ENCODE peak calls at places on chromosomes 5 and 9, in four cellular contexts. W is neuronal stem cell, A is H9, C is IMR-90. P is an unnamed sample.

GRCh38 chr9:82891321-82891720 is 171.6 kb downstream of the RASEF start:
- DNase-seq in W (no peak), C (no peak), A (no peak), P (peak; percentile 32)

GRCh38 chr9:18269561-18269960 is 204.4 kb upstream of the ADAMTSL1 start:
- DNase-seq in W (no peak), A (no peak), C (no peak), P (no peak)

GRCh38 chr5:114789773-114790402 is 379.8 kb downstream of the TRIM36 start:
- DNase-seq in W (peak; percentile 31), C (no peak), A (no peak), P (peak; percentile 70)

GRCh38 chr9:33619666-33620404 is 95.8 kb downstream of the ANKRD18B start:
- DNase-seq in A (no peak), W (no peak), C (peak; percentile 97), P (peak; percentile 88)

GRCh38 chr9:97519441-97519970 is 18.0 kb downstream of the TMOD1 start:
- DNase-seq in C (no peak), A (no peak), W (no peak), P (no peak)

GRCh38 chr5:64147849-64148441 is 17.7 kb upstream of the RNF180 start:
- DNase-seq in W (peak; percentile 51), A (peak; percentile 61), C (peak; percentile 24), P (peak; percentile 77)

GRCh38 chr9:110623462-110624025 is 44.0 kb upstream of the SVEP1 start:
- DNase-seq in C (peak; percentile 70), W (peak; percentile 70), A (no peak), P (peak; percentile 66)

GRCh38 chr5:111494350-111494999 is 17.9 kb downstream of the STARD4 start:
- DNase-seq in A (no peak), C (peak; percentile 23), W (no peak), P (no peak)

GRCh38 chr5:95664204-95664786 is 17.7 kb downstream of the RFESD start:
- DNase-seq in C (peak; percentile 49), A (no peak), W (peak; percentile 11), P (peak; percentile 32)

GRCh38 chr9:16809912-16810610 is 60.4 kb downstream of the BNC2 start:
- DNase-seq in W (no peak), C (no peak), A (peak; percentile 99), P (peak; percentile 98)

GRCh38 chr5:149442563-149443182 is 63.6 kb upstream of the IL17B start:
- DNase-seq in C (peak; percentile 70), W (peak; percentile 56), A (peak; percentile 90), P (peak; percentile 81)

GRCh38 chr5:13567819-13568218 is 376.7 kb downstream of the DNAH5 start:
- DNase-seq in W (no peak), A (no peak), C (peak; percentile 72), P (peak; percentile 51)

GRCh38 chr5:124599048-124599973 is 147.1 kb downstream of the ZNF608 start:
- DNase-seq in C (peak; percentile 61), A (no peak), W (no peak), P (no peak)

GRCh38 chr5:170221319-170221718 is 11.5 kb upstream of the C5orf58 start:
- DNase-seq in W (peak; percentile 82), C (peak; percentile 6), A (no peak), P (peak; percentile 88)

GRCh38 chr5:2460098-2460497 is 291.4 kb downstream of the IRX2 start:
- DNase-seq in A (no peak), W (no peak), C (no peak), P (no peak)

GRCh38 chr9:121686930-121687541 is 35.6 kb downstream of the DAB2IP start:
- DNase-seq in W (peak; percentile 57), A (peak; percentile 86), C (peak; percentile 65), P (peak; percentile 85)

GRCh38 chr9:79572891-79573696 is 1.3 kb downstream of the TLE4 start:
- DNase-seq in A (peak; percentile 34), C (no peak), W (no peak), P (peak; percentile 27)

GRCh38 chr5:91136271-91136670 is 246.8 kb downstream of the ARRDC3 start:
- DNase-seq in W (no peak), A (no peak), C (peak; percentile 14), P (peak; percentile 31)

GRCh38 chr9:133701981-133702797 is 36.0 kb downstream of the SARDH start:
- DNase-seq in W (no peak), C (peak; percentile 15), A (no peak), P (peak; percentile 69)

GRCh38 chr5:72860499-72860898 is 44.0 kb downstream of the TNPO1 start:
- DNase-seq in A (no peak), W (no peak), C (peak; percentile 76), P (no peak)

GRCh38 chr5:72855821-72856220 is 39.4 kb downstream of the TNPO1 start:
- DNase-seq in W (no peak), C (no peak), A (no peak), P (no peak)

GRCh38 chr5:72854419-72854818 is 38.0 kb downstream of the TNPO1 start:
- DNase-seq in C (no peak), A (no peak), W (no peak), P (no peak)

GRCh38 chr5:72859127-72859526 is 42.7 kb downstream of the TNPO1 start:
- DNase-seq in C (no peak), A (no peak), W (no peak), P (no peak)

GRCh38 chr5:72857396-72857795 is 40.9 kb downstream of the TNPO1 start:
- DNase-seq in W (no peak), C (no peak), A (no peak), P (peak; percentile 24)
- H3K4me1 ChIP-seq in W (no peaks in the 10 kb centered on the region), C (peaks cover 8% of the 10 kb centered on the region), A (no peaks in the 10 kb centered on the region), P (no peaks in the 10 kb centered on the region)

GRCh38 chr9:96253059-96253696 is 48.8 kb downstream of the HSD17B3 start:
- DNase-seq in A (no peak), C (no peak), W (no peak), P (peak; percentile 36)

GRCh38 chr9:96256800-96257199 is 45.2 kb downstream of the HSD17B3 start:
- DNase-seq in A (peak; percentile 88), W (no peak), C (peak; percentile 11), P (peak; percentile 96)

GRCh38 chr9:96258967-96259366 is 43.0 kb downstream of the HSD17B3 start:
- DNase-seq in C (no peak), W (no peak), A (peak; percentile 85), P (peak; percentile 23)

GRCh38 chr9:96251451-96251850 is 50.5 kb downstream of the HSD17B3 start:
- DNase-seq in W (no peak), A (no peak), C (no peak), P (no peak)

DNA sequence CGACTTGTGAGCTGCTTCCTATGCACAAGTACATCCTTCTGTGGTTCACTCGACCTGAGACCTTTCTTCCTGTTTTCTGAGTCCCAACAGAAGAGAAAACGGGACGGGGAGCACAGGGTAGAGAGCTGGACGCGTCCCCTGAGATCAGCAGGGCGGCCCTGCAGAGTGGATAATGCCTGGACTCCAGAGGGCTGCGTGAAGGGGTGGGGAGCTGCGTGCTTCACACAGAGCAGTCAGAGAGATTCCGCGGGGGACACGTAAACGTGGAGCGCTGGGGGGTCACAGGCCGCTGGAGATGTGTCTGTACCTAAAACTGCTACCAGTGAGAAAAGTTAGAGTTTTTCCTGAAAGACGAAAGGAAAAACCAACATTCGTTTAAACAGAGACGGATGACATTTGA is 46.3 kb downstream of the HSD17B3 start:
- DNase-seq in W (no peak), C (no peak), A (no peak), P (no peak)
- H2BK5ac ChIP-seq in W (no peak overlapping the region), C (no peak overlapping the region), A (no peak overlapping the region), P (no peak overlapping the region)

GRCh38 chr5:35856186-35857003 is at the start of gene IL7R:
- DNase-seq in W (no peak), A (no peak), C (peak; percentile 79), P (no peak)
- H3K4me1 ChIP-seq in W (peaks cover 8% of the 10 kb centered on the region), A (peaks cover 8% of the 10 kb centered on the region), C (peaks cover 11% of the 10 kb centered on the region), P (no peaks in the 10 kb centered on the region)

DNA sequence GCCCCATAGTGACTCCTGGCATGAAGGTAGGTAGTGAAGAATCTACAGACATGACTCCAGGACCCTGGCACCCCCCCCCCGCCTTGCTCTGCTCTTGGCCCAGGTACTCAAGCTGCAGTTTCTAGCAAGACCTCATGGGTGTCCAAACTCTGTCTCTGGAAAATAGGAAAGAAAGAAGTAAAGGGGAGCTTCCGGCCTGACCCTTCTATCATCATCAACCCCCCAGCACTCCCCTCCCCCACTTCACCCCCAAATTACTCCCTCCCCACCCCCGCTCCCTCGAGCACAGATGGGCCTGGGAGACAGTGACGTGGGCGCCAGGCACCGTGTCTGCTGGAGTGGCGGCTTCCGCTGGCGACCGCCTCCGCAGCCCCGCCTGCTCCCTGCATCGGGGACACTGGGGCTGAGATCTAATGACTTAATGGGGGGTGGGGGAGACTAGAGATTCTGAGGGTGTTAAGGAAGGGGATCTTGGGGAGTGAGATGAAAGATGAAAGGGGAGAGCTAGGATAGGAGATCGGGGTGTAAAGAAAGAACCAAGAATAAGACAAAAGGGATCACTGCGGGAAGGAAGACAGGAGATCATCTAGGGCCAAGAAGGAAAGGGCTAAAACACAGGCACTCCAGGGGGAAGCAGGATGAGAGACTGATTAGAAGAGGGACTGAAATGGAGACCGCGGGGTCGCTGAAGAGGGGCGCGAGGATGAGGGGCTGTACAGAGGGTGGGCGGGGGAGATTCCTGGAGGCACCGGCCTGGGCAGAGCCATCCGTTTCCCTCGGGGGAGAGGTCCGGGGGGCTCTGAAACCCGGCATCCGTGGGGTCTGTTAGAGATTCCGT is 1.1 kb upstream of the DNAJB5 start:
- DNase-seq in A (peak; percentile 50), W (no peak), C (no peak), P (peak; percentile 53)
- H2BK5ac ChIP-seq in A (no peak overlapping the region), W (no peak overlapping the region), C (peak overlapping the region; percentile 33), P (peak overlapping the region; percentile 86)

GRCh38 chr9:37209431-37210386 is 89.3 kb downstream of the ZCCHC7 start:
- DNase-seq in C (no peak), W (no peak), A (no peak), P (peak; percentile 66)

GRCh38 chr9:37202091-37202490 is 81.7 kb downstream of the ZCCHC7 start:
- DNase-seq in A (no peak), W (no peak), C (no peak), P (no peak)

GRCh38 chr9:37201581-37201980 is 81.2 kb downstream of the ZCCHC7 start:
- DNase-seq in W (no peak), C (no peak), A (no peak), P (peak; percentile 48)

GRCh38 chr9:37210737-37211523 is 90.6 kb downstream of the ZCCHC7 start:
- DNase-seq in C (peak; percentile 7), A (no peak), W (no peak), P (no peak)

GRCh38 chr9:37206121-37206620 is 85.8 kb downstream of the ZCCHC7 start:
- DNase-seq in W (no peak), C (no peak), A (no peak), P (peak; percentile 29)
- H3K4me1 ChIP-seq in W (peaks cover 4% of the 10 kb centered on the region), C (peaks cover 2% of the 10 kb centered on the region), A (peaks cover 3% of the 10 kb centered on the region), P (no peaks in the 10 kb centered on the region)